ENCODE peak calls at places on chromosomes 7 and 10, in five cellular contexts. E, H, P, B and V are unnamed samples.

GRCh38 chr10:62017141-62017870 is 115.8 kb downstream of the ARID5B start:
- DNase-seq in E (no peak), H (no peak), P (no peak), B (no peak), V (no peak)

GRCh38 chr10:118365702-118366101 is 23.6 kb upstream of the FAM204A start:
- DNase-seq in E (no peak), H (no peak), P (peak; percentile 9), B (no peak), V (no peak)

GRCh38 chr10:70592746-70593512 is 9.6 kb downstream of the PRF1 start:
- DNase-seq in E (no peak), H (no peak), P (no peak), B (no peak), V (no peak)

GRCh38 chr7:117683736-117684135 is 189.5 kb downstream of the CTTNBP2 start:
- DNase-seq in E (peak; percentile 37), H (no peak), P (no peak), B (no peak), V (no peak)

GRCh38 chr7:35399216-35399615 is 145.3 kb upstream of the TBX20 start:
- DNase-seq in E (no peak), H (no peak), P (no peak), B (no peak), V (no peak)

GRCh38 chr10:5142199-5142598 is 42.8 kb downstream of the AKR1C8 start:
- DNase-seq in E (no peak), H (no peak), P (no peak), B (no peak), V (no peak)

GRCh38 chr10:22321831-22322662 is 1.1 kb downstream of the BMI1 start:
- DNase-seq in E (no peak), H (no peak), P (peak; percentile 41), B (no peak), V (no peak)

GRCh38 chr10:75470901-75471300 is 39.5 kb downstream of the LRMDA start:
- DNase-seq in E (no peak), H (no peak), P (peak; percentile 36), B (no peak), V (peak; percentile 20)

GRCh38 chr10:75208177-75208576 is 2.4 kb upstream of the VDAC2 start:
- DNase-seq in E (peak; percentile 90), H (peak; percentile 41), P (peak; percentile 88), B (no peak), V (peak; percentile 51)

GRCh38 chr7:112058654-112059053 is 147.5 kb downstream of the DOCK4 start:
- DNase-seq in E (no peak), H (no peak), P (no peak), B (no peak), V (no peak)

GRCh38 chr10:130371686-130372085 is 235.5 kb downstream of the GLRX3 start:
- DNase-seq in E (no peak), H (no peak), P (no peak), B (no peak), V (no peak)

GRCh38 chr10:70330671-70331070 is 46.9 kb upstream of the NPFFR1 start:
- DNase-seq in E (no peak), H (no peak), P (no peak), B (no peak), V (no peak)

GRCh38 chr7:24764972-24765744 is 7.9 kb upstream of the GSDME start:
- DNase-seq in E (peak; percentile 52), H (no peak), P (peak; percentile 69), B (no peak), V (peak; percentile 39)

GRCh38 chr10:7525314-7526016 is 114.6 kb upstream of the SFMBT2 start:
- DNase-seq in E (peak; percentile 66), H (peak; percentile 40), P (peak; percentile 84), B (peak; percentile 64), V (peak; percentile 31)

GRCh38 chr7:22238354-22239311 is 118.3 kb downstream of the RAPGEF5 start:
- DNase-seq in E (peak; percentile 59), H (no peak), P (peak; percentile 34), B (no peak), V (peak; percentile 17)

GRCh38 chr7:108094933-108095710 is 35.0 kb downstream of the LAMB4 start:
- DNase-seq in E (peak; percentile 91), H (peak; percentile 66), P (peak; percentile 97), B (no peak), V (peak; percentile 84)

GRCh38 chr7:48411619-48412018 is 240.4 kb downstream of the ABCA13 start:
- DNase-seq in E (no peak), H (no peak), P (no peak), B (no peak), V (no peak)

GRCh38 chr7:157432957-157433576 is 96.3 kb downstream of the DNAJB6 start:
- DNase-seq in E (peak; percentile 17), H (no peak), P (peak; percentile 65), B (no peak), V (no peak)

GRCh38 chr7:90629306-90629918 is 33.3 kb downstream of the CDK14 start:
- DNase-seq in E (peak; percentile 63), H (no peak), P (peak; percentile 77), B (peak; percentile 45), V (no peak)

GRCh38 chr10:74078037-74078436 is 72.6 kb downstream of the AP3M1 start:
- DNase-seq in E (peak; percentile 66), H (no peak), P (no peak), B (peak; percentile 41), V (no peak)

GRCh38 chr10:118768041-118768933 is 13.5 kb upstream of the CACUL1 start:
- DNase-seq in E (no peak), H (no peak), P (peak; percentile 11), B (no peak), V (no peak)

GRCh38 chr7:107495516-107495915 is 25.7 kb downstream of the GPR22 start:
- DNase-seq in E (no peak), H (no peak), P (no peak), B (no peak), V (no peak)

GRCh38 chr7:56009695-56010094 is 41.5 kb downstream of the PSPH start:
- DNase-seq in E (no peak), H (no peak), P (no peak), B (no peak), V (no peak)

GRCh38 chr10:11608159-11608966 is 3.1 kb downstream of the USP6NL start:
- DNase-seq in E (no peak), H (no peak), P (no peak), B (peak; percentile 55), V (no peak)

GRCh38 chr7:34875481-34875880 is 161.8 kb downstream of the DPY19L1 start:
- DNase-seq in E (no peak), H (no peak), P (no peak), B (no peak), V (no peak)

GRCh38 chr10:121260383-121260782 is 337.9 kb downstream of the FGFR2 start:
- DNase-seq in E (no peak), H (no peak), P (no peak), B (no peak), V (no peak)

GRCh38 chr10:117201826-117202225 is 4.5 kb downstream of the KCNK18 start:
- DNase-seq in E (no peak), H (no peak), P (no peak), B (no peak), V (no peak)

GRCh38 chr10:8072211-8072610 is 17.7 kb downstream of the GATA3 start:
- DNase-seq in E (no peak), H (no peak), P (no peak), B (no peak), V (no peak)

DNA sequence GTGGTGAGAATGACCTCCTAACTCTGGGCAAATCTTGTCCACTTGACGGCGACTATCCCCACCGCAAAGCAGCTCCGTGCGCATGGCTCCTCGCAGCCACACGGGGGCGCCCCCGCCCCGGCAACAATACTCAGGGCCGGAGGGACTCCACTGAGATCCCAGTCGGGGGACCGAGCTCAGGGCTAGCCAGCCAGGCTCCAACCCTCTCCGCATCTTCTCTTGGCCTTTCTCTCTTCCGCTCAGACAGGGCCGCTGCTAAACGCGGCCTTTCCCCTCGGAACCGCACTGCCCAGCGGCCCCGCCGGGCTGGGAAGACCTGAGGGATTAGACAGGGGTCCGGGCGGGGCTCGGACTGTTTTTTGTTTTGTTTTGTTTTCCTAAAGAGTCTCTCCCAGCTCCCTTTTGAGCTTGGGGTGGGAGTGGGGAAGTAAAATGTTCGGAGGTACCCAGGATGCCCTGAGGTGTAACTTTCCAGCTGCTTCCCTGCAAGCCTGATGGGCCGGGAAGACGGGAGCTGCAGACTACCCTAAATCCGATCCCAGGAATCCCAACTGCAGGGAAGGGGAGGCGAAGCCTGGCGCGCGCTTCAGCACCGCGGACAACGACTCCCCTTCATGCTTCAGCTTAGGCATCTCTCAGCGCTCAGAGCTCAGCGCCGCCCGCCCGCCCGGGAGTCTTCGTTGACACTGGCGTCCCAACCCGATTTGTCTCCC is 2.7 kb downstream of the KCNIP2 start:
- DNase-seq in E (peak; percentile 80), H (no peak), P (peak; percentile 94), B (no peak), V (peak; percentile 45)
- H3K4me3 ChIP-seq in E (peak overlapping the region; percentile 11), H (peak overlapping the region; percentile 45), P (peak overlapping the region; percentile 45), B (peak overlapping the region; percentile 81), V (peak overlapping the region; percentile 39)

DNA sequence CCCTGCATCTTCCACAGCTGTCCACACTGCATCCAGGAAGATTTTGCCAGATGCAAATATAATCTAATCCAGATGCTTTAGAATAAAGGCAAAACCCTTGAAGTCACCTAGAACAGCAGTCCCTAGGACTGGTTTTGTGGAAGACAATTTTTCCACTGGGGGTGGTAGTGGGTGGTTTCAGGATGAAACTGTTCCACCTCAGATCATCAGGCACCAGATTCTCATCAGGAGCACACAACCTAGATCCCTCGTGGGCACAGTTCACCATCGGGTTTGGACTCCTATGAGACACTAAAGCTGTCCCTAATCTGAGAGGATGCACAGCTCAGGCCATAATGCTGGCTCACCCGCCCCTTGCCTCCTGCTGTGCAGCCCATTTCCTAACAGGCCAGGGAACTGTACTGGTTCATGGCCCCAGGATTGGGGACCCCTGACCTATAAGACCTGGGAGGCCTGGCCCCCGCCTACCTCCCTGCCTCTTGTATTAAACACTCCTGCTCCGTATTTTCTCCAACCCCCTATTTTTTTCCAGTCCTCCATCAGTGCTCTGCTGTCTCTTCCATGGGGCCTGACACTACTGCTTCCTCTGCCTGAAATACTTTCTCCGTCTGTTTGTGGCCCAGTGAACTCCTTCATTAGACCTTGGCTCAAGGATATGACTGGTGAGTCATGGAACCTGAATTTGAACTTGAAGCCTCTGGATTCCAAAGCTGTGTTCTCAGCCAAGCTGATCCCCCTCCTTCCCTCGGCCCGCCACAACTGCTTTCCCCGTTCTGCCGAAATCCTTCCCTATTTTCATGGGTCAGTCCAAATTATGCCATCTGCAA is 79.9 kb upstream of the RHEB start:
- DNase-seq in E (peak; percentile 93), H (peak; percentile 72), P (peak; percentile 94), B (no peak), V (peak; percentile 82)
- H3K4me3 ChIP-seq in E (no peak overlapping the region), H (no peak overlapping the region), P (no peak overlapping the region), B (no peak overlapping the region), V (no peak overlapping the region)

GRCh38 chr7:2864204-2864985 is 20.3 kb upstream of the GNA12 start:
- DNase-seq in E (no peak), H (no peak), P (no peak), B (no peak), V (no peak)

GRCh38 chr7:2862831-2863361 is 18.8 kb upstream of the GNA12 start:
- DNase-seq in E (peak; percentile 75), H (no peak), P (no peak), B (no peak), V (no peak)

GRCh38 chr7:2864999-2865670 is 21.0 kb upstream of the GNA12 start:
- DNase-seq in E (peak; percentile 74), H (no peak), P (peak; percentile 88), B (no peak), V (no peak)

GRCh38 chr7:2861509-2861908 is 17.4 kb upstream of the GNA12 start:
- DNase-seq in E (no peak), H (no peak), P (no peak), B (no peak), V (no peak)

GRCh38 chr7:2863461-2864066 is 19.5 kb upstream of the GNA12 start:
- DNase-seq in E (peak; percentile 97), H (peak; percentile 92), P (peak; percentile 97), B (peak; percentile 84), V (peak; percentile 90)
- H3K4me3 ChIP-seq in E (no peak overlapping the region), H (peak overlapping the region; percentile 33), P (no peak overlapping the region), B (peak overlapping the region; percentile 49), V (peak overlapping the region; percentile 13)

GRCh38 chr7:27151945-27152815 is at the start of gene HOXA3:
- DNase-seq in E (peak; percentile 59), H (no peak), P (peak; percentile 78), B (no peak), V (peak; percentile 71)
- H3K4me3 ChIP-seq in E (peak within 1 kb of the TSS; percentile 54), H (peak within 1 kb of the TSS; percentile 65), P (peak within 1 kb of the TSS; percentile 65), B (peak within 1 kb of the TSS; percentile 67), V (peak within 1 kb of the TSS; percentile 75)